ENCODE peak calls at places on chromosomes 13 and 19, in seven cellular contexts. One of them, this sample, is unnamed.
A peak's percentile ranks its signal among the peaks of the same experiment; 100 is the strongest.

GRCh38 chr19:11446652-11447301 is 11.3 kb downstream of the PRKCSH start:
- DNase-seq in SK-N-SH: peak; percentile 97
- DNase-seq in hepatocyte: peak; percentile 58
- DNase-seq in MM.1S: peak; percentile 20
- DNase-seq in HCT116: no peak
- DNase-seq in GM23248: peak; percentile 60
- DNase-seq in PC-3: peak; percentile 57
- DNase-seq in this sample: peak; percentile 79

GRCh38 chr13:49062297-49062896 is 86.7 kb downstream of the FNDC3A start:
- DNase-seq in hepatocyte: no peak
- DNase-seq in HCT116: no peak
- DNase-seq in GM23248: peak; percentile 21
- DNase-seq in PC-3: peak; percentile 35
- DNase-seq in MM.1S: no peak
- DNase-seq in SK-N-SH: no peak
- DNase-seq in this sample: no peak

GRCh38 chr19:14550201-14550754 is 20.9 kb downstream of the TECR start:
- DNase-seq in HCT116: no peak
- DNase-seq in GM23248: no peak
- DNase-seq in SK-N-SH: no peak
- DNase-seq in MM.1S: no peak
- DNase-seq in hepatocyte: peak; percentile 46
- DNase-seq in PC-3: peak; percentile 50
- DNase-seq in this sample: no peak

GRCh38 chr13:40403509-40404241 is 262.8 kb downstream of the FOXO1 start:
- DNase-seq in GM23248: no peak
- DNase-seq in PC-3: no peak
- DNase-seq in HCT116: no peak
- DNase-seq in hepatocyte: no peak
- DNase-seq in SK-N-SH: no peak
- DNase-seq in MM.1S: no peak
- DNase-seq in this sample: no peak

GRCh38 chr13:25683056-25683455 is 311.3 kb downstream of the ATP8A2 start:
- DNase-seq in MM.1S: no peak
- DNase-seq in HCT116: no peak
- DNase-seq in GM23248: no peak
- DNase-seq in SK-N-SH: no peak
- DNase-seq in PC-3: no peak
- DNase-seq in hepatocyte: no peak
- DNase-seq in this sample: no peak

GRCh38 chr13:106349080-106349841 is 186.2 kb downstream of the EFNB2 start:
- DNase-seq in MM.1S: no peak
- DNase-seq in GM23248: no peak
- DNase-seq in hepatocyte: peak; percentile 61
- DNase-seq in PC-3: peak; percentile 83
- DNase-seq in SK-N-SH: peak; percentile 43
- DNase-seq in HCT116: peak; percentile 94
- DNase-seq in this sample: peak; percentile 62

GRCh38 chr19:49447485-49448431 is 3.9 kb downstream of the PIH1D1 start:
- DNase-seq in HCT116: peak; percentile 50
- DNase-seq in MM.1S: no peak
- DNase-seq in PC-3: no peak
- DNase-seq in SK-N-SH: peak; percentile 73
- DNase-seq in GM23248: no peak
- DNase-seq in hepatocyte: no peak
- DNase-seq in this sample: peak; percentile 97

GRCh38 chr13:69616398-69616797 is 491.2 kb upstream of the ATXN8OS start:
- DNase-seq in PC-3: no peak
- DNase-seq in SK-N-SH: no peak
- DNase-seq in HCT116: no peak
- DNase-seq in MM.1S: no peak
- DNase-seq in hepatocyte: no peak
- DNase-seq in GM23248: no peak
- DNase-seq in this sample: no peak

GRCh38 chr19:16383584-16384161 is 59.0 kb downstream of the KLF2 start:
- DNase-seq in PC-3: no peak
- DNase-seq in HCT116: no peak
- DNase-seq in hepatocyte: no peak
- DNase-seq in SK-N-SH: no peak
- DNase-seq in GM23248: no peak
- DNase-seq in MM.1S: no peak
- DNase-seq in this sample: no peak

GRCh38 chr13:24618219-24618955 is 61.8 kb upstream of the ATP12A start:
- DNase-seq in HCT116: no peak
- DNase-seq in hepatocyte: no peak
- DNase-seq in SK-N-SH: no peak
- DNase-seq in MM.1S: no peak
- DNase-seq in PC-3: no peak
- DNase-seq in GM23248: no peak
- DNase-seq in this sample: no peak

GRCh38 chr13:49908637-49909036 is 27.5 kb downstream of the SPRYD7 start:
- DNase-seq in HCT116: peak; percentile 2
- DNase-seq in GM23248: no peak
- DNase-seq in hepatocyte: no peak
- DNase-seq in PC-3: no peak
- DNase-seq in SK-N-SH: no peak
- DNase-seq in MM.1S: no peak
- DNase-seq in this sample: peak; percentile 39

GRCh38 chr13:102693250-102693649 is 1.6 kb downstream of the METTL21C start:
- DNase-seq in hepatocyte: no peak
- DNase-seq in SK-N-SH: no peak
- DNase-seq in GM23248: no peak
- DNase-seq in MM.1S: no peak
- DNase-seq in HCT116: no peak
- DNase-seq in PC-3: no peak
- DNase-seq in this sample: no peak

GRCh38 chr13:114101325-114101821 is 31.1 kb downstream of the RASA3 start:
- DNase-seq in HCT116: no peak
- DNase-seq in hepatocyte: no peak
- DNase-seq in PC-3: no peak
- DNase-seq in SK-N-SH: peak; percentile 39
- DNase-seq in GM23248: peak; percentile 36
- DNase-seq in MM.1S: no peak
- DNase-seq in this sample: no peak

GRCh38 chr13:114107686-114108081 is 24.7 kb downstream of the RASA3 start:
- DNase-seq in GM23248: peak; percentile 86
- DNase-seq in SK-N-SH: peak; percentile 41
- DNase-seq in hepatocyte: no peak
- DNase-seq in PC-3: no peak
- DNase-seq in MM.1S: no peak
- DNase-seq in HCT116: no peak
- DNase-seq in this sample: no peak

GRCh38 chr19:22617614-22618325 is 16.4 kb upstream of the ZNF492 start:
- DNase-seq in SK-N-SH: peak; percentile 56
- DNase-seq in PC-3: no peak
- DNase-seq in HCT116: no peak
- DNase-seq in MM.1S: no peak
- DNase-seq in hepatocyte: no peak
- DNase-seq in GM23248: no peak
- DNase-seq in this sample: no peak
- TF ChIP-seq EZH2phosphoT487 in SK-N-SH: no peak
- TF ChIP-seq EZH2phosphoT487 in PC-3: no peak
- TF ChIP-seq EZH2phosphoT487 in HCT116: no peak
- TF ChIP-seq EZH2phosphoT487 in MM.1S: no peak
- TF ChIP-seq EZH2phosphoT487 in hepatocyte: no peak
- TF ChIP-seq EZH2phosphoT487 in GM23248: no peak
- TF ChIP-seq EZH2phosphoT487 in this sample: no peak

GRCh38 chr13:97302611-97303010 is 80.5 kb downstream of the MBNL2 start:
- DNase-seq in SK-N-SH: no peak
- DNase-seq in GM23248: no peak
- DNase-seq in PC-3: no peak
- DNase-seq in hepatocyte: no peak
- DNase-seq in HCT116: no peak
- DNase-seq in MM.1S: no peak
- DNase-seq in this sample: no peak
- H3K4me1 ChIP-seq in SK-N-SH: peaks cover 23% of the 10 kb centered on the region
- H3K4me1 ChIP-seq in GM23248: peaks cover 19% of the 10 kb centered on the region
- H3K4me1 ChIP-seq in PC-3: peaks cover 10% of the 10 kb centered on the region
- H3K4me1 ChIP-seq in hepatocyte: peaks cover 15% of the 10 kb centered on the region
- H3K4me1 ChIP-seq in HCT116: peaks cover 38% of the 10 kb centered on the region
- H3K4me1 ChIP-seq in MM.1S: no peaks in the 10 kb centered on the region
- H3K4me1 ChIP-seq in this sample: no peaks in the 10 kb centered on the region

DNA sequence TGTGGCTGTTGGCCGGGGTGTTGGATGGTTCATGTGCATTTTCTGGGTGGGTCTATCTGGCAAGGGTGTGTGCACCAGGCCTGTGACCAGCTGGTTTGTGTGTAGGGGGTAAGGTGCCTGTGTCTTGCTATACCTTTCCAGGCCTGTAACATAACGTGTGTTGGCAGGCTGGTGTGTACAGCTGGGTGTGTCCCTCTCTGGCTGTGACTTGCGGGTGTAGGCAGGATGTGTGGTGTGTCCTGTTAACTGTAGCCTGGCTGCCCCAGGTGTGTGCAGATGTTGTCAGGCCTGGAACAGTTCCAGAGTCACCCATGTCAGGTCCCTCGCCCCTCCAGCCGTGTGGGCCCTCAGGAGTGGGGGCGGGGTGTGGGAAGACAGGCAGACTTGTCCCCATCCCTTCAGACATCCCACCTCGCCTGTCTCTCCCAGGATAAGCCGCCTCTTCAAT is 9.8 kb downstream of the KCTD15 start:
- DNase-seq in PC-3: no peak
- DNase-seq in HCT116: no peak
- DNase-seq in hepatocyte: no peak
- DNase-seq in SK-N-SH: no peak
- DNase-seq in GM23248: no peak
- DNase-seq in MM.1S: no peak
- DNase-seq in this sample: no peak
- TF ChIP-seq EZH2phosphoT487 in PC-3: no peak
- TF ChIP-seq EZH2phosphoT487 in HCT116: no peak
- TF ChIP-seq EZH2phosphoT487 in hepatocyte: no peak
- TF ChIP-seq EZH2phosphoT487 in SK-N-SH: no peak
- TF ChIP-seq EZH2phosphoT487 in GM23248: no peak
- TF ChIP-seq EZH2phosphoT487 in MM.1S: no peak
- TF ChIP-seq EZH2phosphoT487 in this sample: no peak

DNA sequence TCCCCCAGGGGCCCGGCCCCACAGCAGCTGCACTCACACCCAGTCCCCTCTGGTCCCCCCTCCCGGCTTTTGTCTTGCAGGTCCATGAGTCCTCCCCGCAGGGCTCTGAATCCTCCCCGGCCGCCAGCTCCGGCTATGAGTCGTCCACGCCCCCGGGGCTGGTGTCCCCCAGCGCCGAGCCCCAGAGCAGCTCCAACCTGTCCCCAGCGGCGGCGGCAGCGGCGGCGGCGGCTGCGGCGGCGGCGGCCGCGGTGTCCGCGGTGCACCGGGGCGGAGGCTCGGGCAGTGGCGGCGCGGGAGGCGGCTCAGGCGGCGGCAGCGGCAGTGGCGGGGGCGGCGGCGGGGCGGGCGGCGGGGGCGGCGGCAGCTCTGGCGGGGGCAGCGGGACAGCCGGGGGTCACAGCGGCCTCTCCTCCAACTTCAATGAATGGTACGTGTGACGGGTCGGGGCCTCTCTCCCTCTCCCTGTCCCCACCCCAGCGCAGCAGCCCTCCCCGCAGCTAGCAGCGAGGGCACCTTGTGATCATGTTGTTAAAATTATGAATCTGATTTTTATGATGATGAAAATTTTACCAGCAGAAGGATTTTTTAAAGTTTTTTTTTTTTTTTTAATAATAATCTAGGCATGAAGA is 3.8 kb downstream of the ZIC2 start:
- DNase-seq in PC-3: no peak
- DNase-seq in SK-N-SH: no peak
- DNase-seq in MM.1S: no peak
- DNase-seq in GM23248: no peak
- DNase-seq in hepatocyte: peak; percentile 22
- DNase-seq in HCT116: no peak
- DNase-seq in this sample: peak; percentile 81
- H3K4me1 ChIP-seq in PC-3: no peaks in the 10 kb centered on the region
- H3K4me1 ChIP-seq in SK-N-SH: no peaks in the 10 kb centered on the region
- H3K4me1 ChIP-seq in MM.1S: no peaks in the 10 kb centered on the region
- H3K4me1 ChIP-seq in GM23248: no peaks in the 10 kb centered on the region
- H3K4me1 ChIP-seq in hepatocyte: peaks cover 6% of the 10 kb centered on the region
- H3K4me1 ChIP-seq in HCT116: peaks cover 14% of the 10 kb centered on the region
- H3K4me1 ChIP-seq in this sample: peaks cover 31% of the 10 kb centered on the region